ENCODE peak calls at places on chromosomes 11 and 22, in five cellular contexts. O, N, Z, D and U are unnamed samples.

GRCh38 chr11:58912124-58912523 is 27.2 kb upstream of the GLYATL1 start:
- DNase-seq in N (no peak), O (no peak), D (no peak), Z (no peak), U (peak)

GRCh38 chr22:44193537-44193896 is 12.8 kb downstream of the PARVG start:
- DNase-seq in N (no peak), D (no peak), O (no peak), Z (no peak), U (peak)

GRCh38 chr11:111440416-111441205 is 61.5 kb upstream of the POU2AF1 start:
- DNase-seq in Z (no peak), D (no peak), N (no peak), O (no peak), U (no peak)

GRCh38 chr11:33620423-33621120 is 80.1 kb downstream of the C11orf91 start:
- DNase-seq in N (no peak), O (no peak), Z (peak), D (no peak), U (no peak)

GRCh38 chr11:84261707-84262106 is 975.5 kb upstream of the CCDC90B start:
- DNase-seq in N (no peak), D (no peak), O (peak), Z (no peak), U (peak)

GRCh38 chr22:36405671-36406070 is 17.9 kb upstream of the MYH9 start:
- DNase-seq in Z (no peak), N (no peak), D (no peak), O (no peak), U (peak)

GRCh38 chr11:120215634-120216033 is 4.8 kb downstream of the OAF start:
- DNase-seq in Z (no peak), O (no peak), N (no peak), D (no peak), U (peak)

GRCh38 chr11:65573391-65574146 is 1.2 kb downstream of the FAM89B start:
- DNase-seq in D (no peak), O (no peak), Z (no peak), N (no peak), U (no peak)

GRCh38 chr22:19986011-19986409 is 30.6 kb downstream of the ARVCF start:
- DNase-seq in O (no peak), D (no peak), N (no peak), Z (no peak), U (no peak)

GRCh38 chr11:65808744-65809341 is 22.0 kb downstream of the OVOL1 start:
- DNase-seq in D (no peak), Z (no peak), N (no peak), O (no peak), U (no peak)

GRCh38 chr11:124538019-124538418 is 5.4 kb downstream of the OR8B12 start:
- DNase-seq in N (no peak), O (no peak), Z (no peak), D (no peak), U (no peak)

GRCh38 chr11:129457321-129457720 is 81.7 kb downstream of the BARX2 start:
- DNase-seq in D (no peak), O (no peak), N (peak), Z (no peak), U (no peak)

GRCh38 chr22:19317865-19318264 is 26.3 kb upstream of the CLTCL1 start:
- DNase-seq in N (no peak), Z (no peak), O (no peak), D (no peak), U (no peak)

GRCh38 chr11:34339149-34340064 is 18.4 kb downstream of the ABTB2 start:
- DNase-seq in O (no peak), D (no peak), N (no peak), Z (no peak), U (peak)

GRCh38 chr22:37801946-37802309 is 5.8 kb upstream of the GCAT start:
- DNase-seq in Z (peak), N (no peak), D (no peak), O (no peak), U (no peak)

GRCh38 chr11:3043315-3043871 is 13.8 kb downstream of the CARS1 start:
- DNase-seq in Z (peak), N (no peak), O (no peak), D (no peak), U (no peak)

GRCh38 chr11:34501500-34501899 is 12.1 kb downstream of the ELF5 start:
- DNase-seq in Z (no peak), D (no peak), N (no peak), O (no peak), U (peak)

GRCh38 chr11:112752563-112752962 is 208.7 kb upstream of the NCAM1 start:
- DNase-seq in O (no peak), Z (no peak), N (no peak), D (no peak), U (no peak)

GRCh38 chr22:44331881-44332714 is 19.3 kb upstream of the SHISAL1 start:
- DNase-seq in Z (no peak), D (no peak), N (no peak), O (no peak), U (peak)

GRCh38 chr22:48719978-48720661 is 1107.6 kb downstream of the BRD1 start:
- DNase-seq in N (no peak), Z (no peak), D (no peak), O (no peak), U (no peak)

GRCh38 chr22:22855617-22856308 is 31.9 kb upstream of the IGLL5 start:
- DNase-seq in D (no peak), O (no peak), Z (no peak), N (no peak), U (peak)

GRCh38 chr11:74014880-74015279 is 6.0 kb upstream of the UCP3 start:
- DNase-seq in N (no peak), O (no peak), D (no peak), Z (no peak), U (no peak)

GRCh38 chr11:7600205-7600775 is 73.0 kb downstream of the CYB5R2 start:
- DNase-seq in Z (no peak), D (no peak), N (no peak), O (no peak), U (no peak)